ENCODE peak calls at places on chromosomes 3 and 15, in six cellular contexts. One of them, this sample, is unnamed.

GRCh38 chr3:152120606-152121291 is 148.0 kb upstream of the MBNL1 start:
- DNase-seq in CD8-positive, alpha-beta T cell: no peak
- DNase-seq in left ventricle myocardium inferior: no peak
- DNase-seq in IMR-90: no peak
- DNase-seq in SJSA1: no peak
- DNase-seq in colonic mucosa: no peak
- DNase-seq in this sample: no peak

GRCh38 chr3:151156618-151157216 is 46.3 kb downstream of the GPR171 start:
- DNase-seq in colonic mucosa: peak; percentile 38
- DNase-seq in left ventricle myocardium inferior: no peak
- DNase-seq in CD8-positive, alpha-beta T cell: no peak
- DNase-seq in IMR-90: peak; percentile 61
- DNase-seq in SJSA1: no peak
- DNase-seq in this sample: no peak

GRCh38 chr3:136409549-136409948 is 159.4 kb downstream of the PCCB start:
- DNase-seq in CD8-positive, alpha-beta T cell: no peak
- DNase-seq in SJSA1: no peak
- DNase-seq in left ventricle myocardium inferior: no peak
- DNase-seq in IMR-90: no peak
- DNase-seq in colonic mucosa: no peak
- DNase-seq in this sample: no peak

GRCh38 chr15:78007211-78007956 is 70.1 kb downstream of the TBC1D2B start:
- DNase-seq in left ventricle myocardium inferior: no peak
- DNase-seq in CD8-positive, alpha-beta T cell: no peak
- DNase-seq in SJSA1: no peak
- DNase-seq in colonic mucosa: no peak
- DNase-seq in IMR-90: no peak
- DNase-seq in this sample: no peak

GRCh38 chr3:44019736-44020135 is 221.9 kb upstream of the TOPAZ1 start:
- DNase-seq in left ventricle myocardium inferior: no peak
- DNase-seq in SJSA1: no peak
- DNase-seq in colonic mucosa: no peak
- DNase-seq in IMR-90: no peak
- DNase-seq in CD8-positive, alpha-beta T cell: no peak
- DNase-seq in this sample: no peak

GRCh38 chr15:100880139-100880896 is 687 bp downstream of the ALDH1A3 start:
- DNase-seq in SJSA1: no peak
- DNase-seq in IMR-90: no peak
- DNase-seq in left ventricle myocardium inferior: no peak
- DNase-seq in CD8-positive, alpha-beta T cell: no peak
- DNase-seq in colonic mucosa: no peak
- DNase-seq in this sample: no peak

GRCh38 chr3:113832477-113833164 is 6.0 kb upstream of the GRAMD1C start:
- DNase-seq in IMR-90: no peak
- DNase-seq in CD8-positive, alpha-beta T cell: no peak
- DNase-seq in SJSA1: no peak
- DNase-seq in colonic mucosa: no peak
- DNase-seq in left ventricle myocardium inferior: no peak
- DNase-seq in this sample: no peak

GRCh38 chr15:66982250-66982649 is 83.2 kb upstream of the SMAD3 start:
- DNase-seq in CD8-positive, alpha-beta T cell: no peak
- DNase-seq in SJSA1: no peak
- DNase-seq in colonic mucosa: no peak
- DNase-seq in left ventricle myocardium inferior: no peak
- DNase-seq in IMR-90: no peak
- DNase-seq in this sample: no peak

GRCh38 chr3:11306815-11307589 is 34.8 kb downstream of the ATG7 start:
- DNase-seq in colonic mucosa: no peak
- DNase-seq in left ventricle myocardium inferior: no peak
- DNase-seq in CD8-positive, alpha-beta T cell: peak; percentile 27
- DNase-seq in IMR-90: peak; percentile 49
- DNase-seq in SJSA1: no peak
- DNase-seq in this sample: no peak

GRCh38 chr3:52090131-52090548 is 33.8 kb upstream of the DUSP7 start:
- DNase-seq in SJSA1: peak; percentile 82
- DNase-seq in CD8-positive, alpha-beta T cell: no peak
- DNase-seq in left ventricle myocardium inferior: no peak
- DNase-seq in IMR-90: peak; percentile 92
- DNase-seq in colonic mucosa: no peak
- DNase-seq in this sample: no peak

GRCh38 chr3:175695251-175695650 is 836.1 kb downstream of the NAALADL2 start:
- DNase-seq in IMR-90: peak; percentile 62
- DNase-seq in left ventricle myocardium inferior: no peak
- DNase-seq in colonic mucosa: no peak
- DNase-seq in SJSA1: no peak
- DNase-seq in CD8-positive, alpha-beta T cell: no peak
- DNase-seq in this sample: no peak

GRCh38 chr15:74614744-74615312 is 808 bp upstream of the CLK3 start:
- DNase-seq in CD8-positive, alpha-beta T cell: peak; percentile 94
- DNase-seq in colonic mucosa: peak; percentile 88
- DNase-seq in left ventricle myocardium inferior: peak; percentile 90
- DNase-seq in SJSA1: peak; percentile 83
- DNase-seq in IMR-90: peak; percentile 62
- DNase-seq in this sample: peak; percentile 94

GRCh38 chr3:41900265-41900664 is 61.6 kb downstream of the ULK4 start:
- DNase-seq in colonic mucosa: no peak
- DNase-seq in CD8-positive, alpha-beta T cell: no peak
- DNase-seq in left ventricle myocardium inferior: no peak
- DNase-seq in IMR-90: peak; percentile 44
- DNase-seq in SJSA1: peak; percentile 42
- DNase-seq in this sample: no peak

GRCh38 chr3:146100180-146100579 is 60.8 kb downstream of the PLOD2 start:
- DNase-seq in colonic mucosa: no peak
- DNase-seq in CD8-positive, alpha-beta T cell: no peak
- DNase-seq in SJSA1: no peak
- DNase-seq in left ventricle myocardium inferior: no peak
- DNase-seq in IMR-90: no peak
- DNase-seq in this sample: no peak

GRCh38 chr15:63815796-63816533 is 17.8 kb downstream of the HERC1 start:
- DNase-seq in IMR-90: peak; percentile 18
- DNase-seq in colonic mucosa: no peak
- DNase-seq in left ventricle myocardium inferior: no peak
- DNase-seq in CD8-positive, alpha-beta T cell: no peak
- DNase-seq in SJSA1: no peak
- DNase-seq in this sample: no peak

GRCh38 chr3:174243194-174243593 is 615.9 kb upstream of the NAALADL2 start:
- DNase-seq in colonic mucosa: no peak
- DNase-seq in SJSA1: peak; percentile 40
- DNase-seq in IMR-90: peak; percentile 30
- DNase-seq in left ventricle myocardium inferior: no peak
- DNase-seq in CD8-positive, alpha-beta T cell: no peak
- DNase-seq in this sample: no peak

GRCh38 chr3:158672293-158673176 is at the start of gene LXN:
- DNase-seq in IMR-90: peak; percentile 87
- DNase-seq in colonic mucosa: peak; percentile 95
- DNase-seq in left ventricle myocardium inferior: peak; percentile 84
- DNase-seq in SJSA1: no peak
- DNase-seq in CD8-positive, alpha-beta T cell: peak; percentile 85
- DNase-seq in this sample: peak; percentile 76

GRCh38 chr15:74182131-74182530 is 8.6 kb downstream of the ISLR start:
- DNase-seq in IMR-90: no peak
- DNase-seq in left ventricle myocardium inferior: no peak
- DNase-seq in SJSA1: no peak
- DNase-seq in colonic mucosa: no peak
- DNase-seq in CD8-positive, alpha-beta T cell: no peak
- DNase-seq in this sample: no peak

GRCh38 chr3:71805199-71805598 is 20.3 kb upstream of the PROK2 start:
- DNase-seq in SJSA1: no peak
- DNase-seq in colonic mucosa: no peak
- DNase-seq in IMR-90: no peak
- DNase-seq in CD8-positive, alpha-beta T cell: no peak
- DNase-seq in left ventricle myocardium inferior: no peak
- DNase-seq in this sample: no peak

GRCh38 chr3:101170806-101171558 is 149.4 kb downstream of the IMPG2 start:
- DNase-seq in SJSA1: no peak
- DNase-seq in left ventricle myocardium inferior: no peak
- DNase-seq in CD8-positive, alpha-beta T cell: no peak
- DNase-seq in colonic mucosa: no peak
- DNase-seq in IMR-90: no peak
- DNase-seq in this sample: no peak

GRCh38 chr15:95918525-95918924 is 412.0 kb upstream of the NR2F2 start:
- DNase-seq in colonic mucosa: no peak
- DNase-seq in left ventricle myocardium inferior: no peak
- DNase-seq in SJSA1: no peak
- DNase-seq in IMR-90: no peak
- DNase-seq in CD8-positive, alpha-beta T cell: no peak
- DNase-seq in this sample: no peak

GRCh38 chr3:65401359-65401810 is 637.3 kb downstream of the MAGI1 start:
- DNase-seq in left ventricle myocardium inferior: no peak
- DNase-seq in colonic mucosa: no peak
- DNase-seq in SJSA1: no peak
- DNase-seq in CD8-positive, alpha-beta T cell: no peak
- DNase-seq in IMR-90: no peak
- DNase-seq in this sample: no peak

GRCh38 chr3:65402597-65402996 is 636.1 kb downstream of the MAGI1 start:
- DNase-seq in left ventricle myocardium inferior: no peak
- DNase-seq in CD8-positive, alpha-beta T cell: no peak
- DNase-seq in colonic mucosa: no peak
- DNase-seq in IMR-90: peak; percentile 93
- DNase-seq in SJSA1: peak; percentile 57
- DNase-seq in this sample: no peak

GRCh38 chr3:65398953-65399352 is 639.8 kb downstream of the MAGI1 start:
- DNase-seq in left ventricle myocardium inferior: no peak
- DNase-seq in colonic mucosa: no peak
- DNase-seq in IMR-90: peak; percentile 58
- DNase-seq in SJSA1: no peak
- DNase-seq in CD8-positive, alpha-beta T cell: no peak
- DNase-seq in this sample: no peak

GRCh38 chr3:65406470-65406869 is 632.2 kb downstream of the MAGI1 start:
- DNase-seq in SJSA1: no peak
- DNase-seq in left ventricle myocardium inferior: no peak
- DNase-seq in IMR-90: peak; percentile 66
- DNase-seq in CD8-positive, alpha-beta T cell: no peak
- DNase-seq in colonic mucosa: no peak
- DNase-seq in this sample: no peak

DNA sequence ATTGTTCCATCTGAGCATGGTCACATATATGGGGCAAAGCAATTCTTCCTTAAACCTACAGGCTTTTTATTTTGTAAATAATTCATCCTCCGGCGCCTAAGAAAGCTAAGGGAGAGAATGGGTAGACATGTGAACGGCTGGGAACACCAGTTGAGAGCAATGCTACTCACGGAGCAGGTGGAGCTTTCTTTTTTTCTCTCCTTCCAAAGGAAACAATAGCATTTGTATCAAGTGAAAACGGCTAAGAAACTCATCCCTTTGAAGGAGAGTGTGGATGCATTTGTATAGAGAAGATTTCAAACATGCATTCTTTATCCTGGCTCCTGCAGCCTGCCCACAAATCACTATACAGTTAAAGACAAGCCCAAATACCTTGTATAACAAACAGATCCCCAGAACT is 637.8 kb downstream of the MAGI1 start:
- DNase-seq in CD8-positive, alpha-beta T cell: no peak
- DNase-seq in SJSA1: no peak
- DNase-seq in left ventricle myocardium inferior: no peak
- DNase-seq in IMR-90: no peak
- DNase-seq in colonic mucosa: no peak
- DNase-seq in this sample: no peak
- H3K27ac ChIP-seq in CD8-positive, alpha-beta T cell: no peak overlapping the region
- H3K27ac ChIP-seq in SJSA1: no peak overlapping the region
- H3K27ac ChIP-seq in left ventricle myocardium inferior: no peak overlapping the region
- H3K27ac ChIP-seq in IMR-90: no peak overlapping the region
- H3K27ac ChIP-seq in colonic mucosa: no peak overlapping the region
- H3K27ac ChIP-seq in this sample: no peak overlapping the region

DNA sequence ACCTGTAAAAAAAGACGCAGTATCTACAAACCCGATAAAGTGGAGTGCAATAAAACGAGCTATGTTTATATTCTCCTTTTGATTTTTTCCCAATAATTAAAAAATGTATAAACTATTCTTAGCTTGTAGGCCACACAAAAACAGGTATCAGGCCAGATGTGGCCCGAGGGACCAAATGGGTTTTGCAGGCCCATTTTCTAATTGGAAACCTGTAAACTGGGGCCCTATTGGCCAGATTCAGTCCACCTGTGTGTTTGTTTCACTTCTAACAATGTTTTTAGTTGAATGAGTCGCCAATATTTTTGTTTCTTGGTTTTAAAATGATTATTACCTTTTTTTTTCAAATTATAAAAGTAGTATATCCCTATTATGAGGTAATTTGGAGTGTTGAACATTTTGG is 29.7 kb downstream of the ZBTB38 start:
- DNase-seq in IMR-90: no peak
- DNase-seq in CD8-positive, alpha-beta T cell: no peak
- DNase-seq in colonic mucosa: no peak
- DNase-seq in SJSA1: no peak
- DNase-seq in left ventricle myocardium inferior: no peak
- DNase-seq in this sample: no peak
- H3K4me1 ChIP-seq in IMR-90: peaks cover 18% of the 10 kb centered on the region
- H3K4me1 ChIP-seq in CD8-positive, alpha-beta T cell: peaks cover 4% of the 10 kb centered on the region
- H3K4me1 ChIP-seq in colonic mucosa: peaks cover 16% of the 10 kb centered on the region
- H3K4me1 ChIP-seq in SJSA1: peaks cover 17% of the 10 kb centered on the region
- H3K4me1 ChIP-seq in left ventricle myocardium inferior: peaks cover 41% of the 10 kb centered on the region
- H3K4me1 ChIP-seq in this sample: peaks cover 27% of the 10 kb centered on the region

DNA sequence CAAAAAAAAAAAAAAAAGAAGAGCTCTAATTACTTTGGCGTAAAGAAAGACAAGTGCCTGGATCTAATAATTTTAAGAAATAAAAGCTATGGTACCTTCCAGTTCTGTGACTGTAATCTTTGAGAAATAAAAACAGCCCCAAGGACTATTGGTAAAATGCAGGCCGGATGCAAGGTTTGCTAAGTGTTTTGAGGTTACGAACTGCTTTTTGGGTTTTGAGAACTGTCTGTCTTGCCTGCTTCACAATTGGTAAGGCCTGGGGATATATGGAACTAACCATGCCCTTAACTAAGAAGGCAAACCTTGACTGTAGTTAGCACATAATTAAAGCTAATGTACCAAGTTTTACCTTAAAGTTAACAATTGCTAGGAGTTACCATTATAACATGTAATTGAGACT is 388.4 kb upstream of the CBLB start:
- DNase-seq in colonic mucosa: no peak
- DNase-seq in CD8-positive, alpha-beta T cell: no peak
- DNase-seq in IMR-90: no peak
- DNase-seq in SJSA1: no peak
- DNase-seq in left ventricle myocardium inferior: no peak
- DNase-seq in this sample: no peak
- H3K4me3 ChIP-seq in colonic mucosa: no peak overlapping the region
- H3K4me3 ChIP-seq in CD8-positive, alpha-beta T cell: no peak overlapping the region
- H3K4me3 ChIP-seq in IMR-90: no peak overlapping the region
- H3K4me3 ChIP-seq in SJSA1: no peak overlapping the region
- H3K4me3 ChIP-seq in left ventricle myocardium inferior: no peak overlapping the region
- H3K4me3 ChIP-seq in this sample: no peak overlapping the region

GRCh38 chr3:141289228-141289772 is 57.7 kb downstream of the PXYLP1 start:
- DNase-seq in CD8-positive, alpha-beta T cell: no peak
- DNase-seq in IMR-90: no peak
- DNase-seq in colonic mucosa: no peak
- DNase-seq in SJSA1: no peak
- DNase-seq in left ventricle myocardium inferior: no peak
- DNase-seq in this sample: no peak

GRCh38 chr3:141291610-141292345 is 60.2 kb downstream of the PXYLP1 start:
- DNase-seq in IMR-90: no peak
- DNase-seq in SJSA1: no peak
- DNase-seq in left ventricle myocardium inferior: no peak
- DNase-seq in colonic mucosa: no peak
- DNase-seq in CD8-positive, alpha-beta T cell: no peak
- DNase-seq in this sample: no peak

GRCh38 chr3:141294848-141295247 is 63.2 kb downstream of the PXYLP1 start:
- DNase-seq in colonic mucosa: no peak
- DNase-seq in CD8-positive, alpha-beta T cell: no peak
- DNase-seq in SJSA1: no peak
- DNase-seq in IMR-90: peak; percentile 88
- DNase-seq in left ventricle myocardium inferior: no peak
- DNase-seq in this sample: no peak

GRCh38 chr3:141292346-141293058 is 60.9 kb downstream of the PXYLP1 start:
- DNase-seq in IMR-90: no peak
- DNase-seq in CD8-positive, alpha-beta T cell: no peak
- DNase-seq in colonic mucosa: no peak
- DNase-seq in left ventricle myocardium inferior: no peak
- DNase-seq in SJSA1: no peak
- DNase-seq in this sample: no peak

GRCh38 chr3:141294300-141294699 is 62.7 kb downstream of the PXYLP1 start:
- DNase-seq in colonic mucosa: no peak
- DNase-seq in CD8-positive, alpha-beta T cell: no peak
- DNase-seq in IMR-90: no peak
- DNase-seq in SJSA1: no peak
- DNase-seq in left ventricle myocardium inferior: no peak
- DNase-seq in this sample: no peak
- H3K27ac ChIP-seq in colonic mucosa: no peak overlapping the region
- H3K27ac ChIP-seq in CD8-positive, alpha-beta T cell: peak overlapping the region; percentile 39
- H3K27ac ChIP-seq in IMR-90: no peak overlapping the region
- H3K27ac ChIP-seq in SJSA1: peak overlapping the region; percentile 18
- H3K27ac ChIP-seq in left ventricle myocardium inferior: peak overlapping the region; percentile 69
- H3K27ac ChIP-seq in this sample: no peak overlapping the region